ENCODE peak calls at places on chromosomes 13 and 19, in four cellular contexts. A, U, X and J are unnamed samples.

GRCh38 chr19:21474671-21475181 is 30.7 kb upstream of the ZNF429 start:
- DNase-seq in A (peak; percentile 60), U (peak; percentile 85), X (peak; percentile 91), J (peak; percentile 94)

GRCh38 chr19:3836887-3837286 is 32.0 kb downstream of the ZFR2 start:
- DNase-seq in A (no peak), U (no peak), X (no peak), J (no peak)

GRCh38 chr13:99926014-99926731 is 45.4 kb downstream of the ZIC5 start:
- DNase-seq in A (peak; percentile 12), U (no peak), X (no peak), J (no peak)

GRCh38 chr19:28436320-28436719 is 776.6 kb downstream of the UQCRFS1 start:
- DNase-seq in A (no peak), U (no peak), X (no peak), J (no peak)

GRCh38 chr13:43574601-43575000 is 212.2 kb downstream of the ENOX1 start:
- DNase-seq in A (peak; percentile 8), U (no peak), X (no peak), J (no peak)

GRCh38 chr13:45195421-45195820 is 5.4 kb downstream of the KCTD4 start:
- DNase-seq in A (no peak), U (no peak), X (no peak), J (no peak)

GRCh38 chr19:7471696-7472620 is 16.9 kb downstream of the PEX11G start:
- DNase-seq in A (no peak), U (no peak), X (no peak), J (no peak)

GRCh38 chr19:6952956-6953355 is 65.6 kb downstream of the ADGRE1 start:
- DNase-seq in A (no peak), U (no peak), X (no peak), J (no peak)

GRCh38 chr13:34401741-34402140 is 540.3 kb upstream of the NBEA start:
- DNase-seq in A (no peak), U (no peak), X (no peak), J (no peak)

GRCh38 chr13:105814902-105815250 is 720.6 kb downstream of the EFNB2 start:
- DNase-seq in A (no peak), U (no peak), X (no peak), J (no peak)

GRCh38 chr19:16801599-16801998 is 27.6 kb upstream of the SIN3B start:
- DNase-seq in A (peak; percentile 49), U (no peak), X (no peak), J (no peak)

GRCh38 chr19:16496613-16496983 is 404 bp downstream of the C19orf44 start:
- DNase-seq in A (peak; percentile 56), U (peak; percentile 75), X (no peak), J (no peak)

GRCh38 chr13:94548382-94549240 is 47.3 kb downstream of the TGDS start:
- DNase-seq in A (peak; percentile 27), U (peak; percentile 74), X (peak; percentile 72), J (peak; percentile 79)

GRCh38 chr13:27367570-27367969 is 56.8 kb upstream of the GTF3A start:
- DNase-seq in A (no peak), U (no peak), X (no peak), J (peak; percentile 82)

GRCh38 chr13:53121131-53121773 is 92.6 kb downstream of the OLFM4 start:
- DNase-seq in A (no peak), U (no peak), X (no peak), J (no peak)

GRCh38 chr19:57934820-57935665 is at the start of gene ZNF418:
- DNase-seq in A (peak; percentile 85), U (no peak), X (no peak), J (peak; percentile 61)

GRCh38 chr13:80921971-80922370 is 581.0 kb upstream of the SPRY2 start:
- DNase-seq in A (no peak), U (no peak), X (no peak), J (no peak)

GRCh38 chr13:40562975-40563349 is 103.5 kb downstream of the FOXO1 start:
- DNase-seq in A (peak; percentile 19), U (no peak), X (no peak), J (no peak)

GRCh38 chr19:17718467-17718987 is 753 bp upstream of the MAP1S start:
- DNase-seq in A (no peak), U (no peak), X (no peak), J (no peak)

GRCh38 chr13:25874907-25875306 is 176.9 kb downstream of the SHISA2 start:
- DNase-seq in A (no peak), U (no peak), X (no peak), J (no peak)

GRCh38 chr19:50450369-50451222 is 17.9 kb downstream of the MYBPC2 start:
- DNase-seq in A (no peak), U (no peak), X (no peak), J (no peak)

GRCh38 chr19:32910094-32910493 is 40.5 kb upstream of the SLC7A9 start:
- DNase-seq in A (no peak), U (no peak), X (no peak), J (no peak)

GRCh38 chr13:59452189-59452588 is 711.5 kb downstream of the DIAPH3 start:
- DNase-seq in A (no peak), U (no peak), X (no peak), J (no peak)

GRCh38 chr19:4823577-4823976 is 7.9 kb downstream of the TICAM1 start:
- DNase-seq in A (no peak), U (no peak), X (no peak), J (no peak)

GRCh38 chr19:33438016-33438671 is 64.6 kb downstream of the CEBPG start:
- DNase-seq in A (peak; percentile 13), U (no peak), X (peak; percentile 69), J (peak; percentile 47)

GRCh38 chr19:52635786-52636570 is 2.2 kb downstream of the ZNF83 start:
- DNase-seq in A (peak; percentile 35), U (no peak), X (no peak), J (no peak)

GRCh38 chr19:11457831-11458230 is 22.4 kb downstream of the PRKCSH start:
- DNase-seq in A (no peak), U (no peak), X (no peak), J (no peak)

GRCh38 chr19:28208745-28209144 is 1004.2 kb downstream of the UQCRFS1 start:
- DNase-seq in A (peak; percentile 75), U (no peak), X (no peak), J (no peak)

GRCh38 chr19:18171605-18172327 is 1.8 kb upstream of the IFI30 start:
- DNase-seq in A (no peak), U (no peak), X (no peak), J (peak; percentile 40)

GRCh38 chr19:55907286-55907685 is 24.9 kb downstream of the NLRP13 start:
- DNase-seq in A (no peak), U (no peak), X (no peak), J (no peak)
- H3K4me1 ChIP-seq in A (no peaks in the 10 kb centered on the region), U (no peaks in the 10 kb centered on the region), X (no peaks in the 10 kb centered on the region), J (no peaks in the 10 kb centered on the region)

GRCh38 chr19:49417090-49417489 is 6.2 kb downstream of the PTH2 start:
- DNase-seq in A (no peak), U (no peak), X (no peak), J (no peak)

GRCh38 chr19:49415810-49416200 is 7.4 kb downstream of the PTH2 start:
- DNase-seq in A (no peak), U (no peak), X (no peak), J (no peak)

GRCh38 chr19:49414256-49414655 is 9.0 kb downstream of the PTH2 start:
- DNase-seq in A (no peak), U (no peak), X (no peak), J (no peak)

GRCh38 chr19:49413348-49413747 is 9.9 kb downstream of the PTH2 start:
- DNase-seq in A (peak; percentile 15), U (no peak), X (no peak), J (no peak)

GRCh38 chr19:49415102-49415809 is 8.0 kb downstream of the PTH2 start:
- DNase-seq in A (no peak), U (no peak), X (no peak), J (no peak)
- H3K4me3 ChIP-seq in A (no peak overlapping the region), U (no peak overlapping the region), X (no peak overlapping the region), J (no peak overlapping the region)

DNA sequence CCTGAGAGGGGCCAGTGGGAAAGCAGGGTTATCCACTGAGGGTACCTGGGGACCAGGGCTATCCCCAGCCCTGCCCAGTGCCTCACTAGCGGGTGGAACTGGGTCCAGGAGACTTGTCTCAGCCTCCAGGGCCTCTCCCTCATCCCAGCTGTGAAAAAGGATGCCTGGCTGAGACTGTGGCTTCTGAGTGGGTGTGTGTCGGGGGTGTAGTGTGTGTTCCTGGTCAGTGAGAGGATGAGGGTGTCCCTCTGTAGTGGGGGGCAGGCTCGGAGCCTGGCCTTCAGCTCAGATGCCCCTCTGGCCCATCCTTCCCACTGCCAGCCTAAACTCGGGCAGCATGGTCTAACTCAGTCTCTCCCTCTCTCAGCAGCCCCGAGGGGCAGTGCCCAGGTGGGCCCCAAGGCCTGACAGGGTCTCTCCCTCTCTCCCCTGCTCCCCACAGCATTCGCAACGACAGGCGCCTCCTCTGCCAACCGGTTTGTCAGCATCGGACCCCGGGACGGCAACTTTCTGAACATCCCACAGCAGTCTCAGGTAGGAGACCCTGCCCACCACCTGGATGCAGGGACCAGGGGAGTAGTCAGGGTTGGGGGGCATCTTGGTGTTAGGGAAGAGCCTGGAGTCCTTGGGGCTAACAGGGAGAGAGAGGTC is 12.7 kb downstream of the LYL1 start:
- DNase-seq in A (no peak), U (no peak), X (no peak), J (no peak)
- H3K4me1 ChIP-seq in A (peaks cover 47% of the 10 kb centered on the region), U (peaks cover 82% of the 10 kb centered on the region), X (peaks cover 59% of the 10 kb centered on the region), J (no peaks in the 10 kb centered on the region)

GRCh38 chr13:20161951-20162300 is 1.1 kb upstream of the GJA3 start:
- DNase-seq in A (no peak), U (no peak), X (no peak), J (no peak)

GRCh38 chr13:20157387-20157786 is 3.5 kb downstream of the GJA3 start:
- DNase-seq in A (no peak), U (no peak), X (no peak), J (no peak)

GRCh38 chr13:20160346-20161274 is at the start of gene GJA3:
- DNase-seq in A (peak; percentile 18), U (no peak), X (peak; percentile 78), J (no peak)

GRCh38 chr13:20161275-20161950 is 561 bp upstream of the GJA3 start:
- DNase-seq in A (no peak), U (no peak), X (no peak), J (no peak)

GRCh38 chr13:20159646-20160345 is 1.1 kb downstream of the GJA3 start:
- DNase-seq in A (peak; percentile 40), U (no peak), X (no peak), J (no peak)
- H3K4me3 ChIP-seq in A (peak overlapping the region; percentile 55), U (no peak overlapping the region), X (peak overlapping the region; percentile 56), J (no peak overlapping the region)

DNA sequence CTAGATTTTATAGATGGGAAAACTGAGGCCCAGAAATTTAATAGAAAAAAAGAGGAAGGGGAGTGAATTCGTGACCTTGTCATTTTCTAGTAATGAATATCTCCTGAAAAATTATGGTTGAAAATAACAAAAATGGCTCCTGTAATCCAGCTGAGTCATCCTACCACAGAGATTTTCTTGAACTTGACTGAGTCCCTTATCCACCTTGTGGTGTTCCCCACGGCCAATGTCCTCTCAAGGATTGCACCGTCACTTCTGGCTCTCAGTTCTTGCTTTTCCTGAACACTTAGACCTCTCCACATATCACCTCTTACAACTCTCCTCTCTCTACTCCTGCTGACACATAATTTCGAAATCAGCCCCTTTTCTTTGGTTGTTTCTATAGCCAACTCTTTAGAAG is 1.2 kb upstream of the KATNAL1 start:
- DNase-seq in A (peak; percentile 47), U (no peak), X (no peak), J (no peak)
- H3K4me1 ChIP-seq in A (peaks cover 28% of the 10 kb centered on the region), U (peaks cover 26% of the 10 kb centered on the region), X (peaks cover 44% of the 10 kb centered on the region), J (no peaks in the 10 kb centered on the region)

GRCh38 chr13:33251131-33251629 is 34.4 kb downstream of the STARD13 start:
- DNase-seq in A (peak; percentile 99), U (no peak), X (no peak), J (no peak)
- H3K4me3 ChIP-seq in A (no peak overlapping the region), U (no peak overlapping the region), X (no peak overlapping the region), J (no peak overlapping the region)